ENCODE peak calls at places on chromosome 4, in nine cellular contexts. S is lung; G is stimulated activated naive CD4-positive, alpha-beta T cell; I is tibial nerve; F is mesenchymal stem cell; R is NCI-H1092 treated with DMSO at 0.1 percent for 48 hours; M is HFF-Myc; C is heart right ventricle; J is SK-N-MC. Q is an unnamed sample.

GRCh38 chr4:40575846-40576245 is 53.8 kb downstream of the RBM47 start:
- DNase-seq in S (no peak), G (no peak), I (no peak), F (no peak), R (no peak), M (no peak), C (no peak), J (no peak), Q (no peak)

GRCh38 chr4:18105023-18106011 is 83.8 kb upstream of the LCORL start:
- DNase-seq in S (no peak), G (no peak), I (no peak), F (no peak), R (no peak), M (no peak), C (no peak), J (no peak), Q (no peak)

GRCh38 chr4:168711197-168712120 is 214.6 kb downstream of the PALLD start:
- DNase-seq in S (no peak), G (no peak), I (no peak), F (no peak), R (no peak), M (no peak), C (no peak), J (no peak), Q (no peak)

GRCh38 chr4:81722229-81722900 is 250.7 kb upstream of the RASGEF1B start:
- DNase-seq in S (no peak), G (no peak), I (no peak), F (no peak), R (peak), M (no peak), C (no peak), J (no peak), Q (no peak)

GRCh38 chr4:123340381-123340701 is 56.3 kb upstream of the SPRY1 start:
- DNase-seq in S (no peak), G (no peak), I (no peak), F (peak), R (no peak), M (peak), C (no peak), J (no peak), Q (no peak)

GRCh38 chr4:70356185-70356584 is 4.4 kb upstream of the SMR3A start:
- DNase-seq in S (no peak), G (no peak), I (no peak), F (no peak), R (no peak), M (no peak), C (no peak), J (no peak), Q (no peak)

GRCh38 chr4:27604692-27605091 is 744.1 kb downstream of the STIM2 start:
- DNase-seq in S (no peak), G (no peak), I (no peak), F (no peak), R (no peak), M (no peak), C (no peak), J (no peak), Q (no peak)

GRCh38 chr4:170400346-170400745 is 310.6 kb upstream of the AADAT start:
- DNase-seq in S (no peak), G (no peak), I (no peak), F (no peak), R (no peak), M (no peak), C (no peak), J (no peak), Q (no peak)

GRCh38 chr4:42778349-42778748 is 114.2 kb upstream of the GRXCR1 start:
- DNase-seq in S (no peak), G (no peak), I (no peak), F (no peak), R (no peak), M (no peak), C (no peak), J (no peak), Q (no peak)

Q was measured in left ventricle myocardium inferior.